ENCODE peak calls at places on chromosomes 16 and 17, in six cellular contexts. One of them, this sample, is unnamed.

GRCh38 chr16:59296002-59296401 is 561.9 kb upstream of the GOT2 start:
- DNase-seq in uterus: no peak
- DNase-seq in fibroblast of lung: peak
- DNase-seq in kidney epithelial cell: no peak
- DNase-seq in GM23248: no peak
- DNase-seq in CD8-positive, alpha-beta memory T cell: no peak
- DNase-seq in this sample: no peak

GRCh38 chr17:68441064-68441770 is 16.1 kb downstream of the WIPI1 start:
- DNase-seq in uterus: no peak
- DNase-seq in fibroblast of lung: no peak
- DNase-seq in kidney epithelial cell: no peak
- DNase-seq in GM23248: no peak
- DNase-seq in CD8-positive, alpha-beta memory T cell: no peak
- DNase-seq in this sample: no peak

GRCh38 chr16:27749547-27749875 is 199.6 kb downstream of the KATNIP start:
- DNase-seq in uterus: no peak
- DNase-seq in fibroblast of lung: no peak
- DNase-seq in kidney epithelial cell: no peak
- DNase-seq in GM23248: no peak
- DNase-seq in CD8-positive, alpha-beta memory T cell: no peak
- DNase-seq in this sample: no peak

GRCh38 chr17:58219789-58220183 is 731 bp upstream of the MKS1 start:
- DNase-seq in uterus: no peak
- DNase-seq in fibroblast of lung: no peak
- DNase-seq in kidney epithelial cell: no peak
- DNase-seq in GM23248: peak
- DNase-seq in CD8-positive, alpha-beta memory T cell: no peak
- DNase-seq in this sample: no peak

GRCh38 chr16:12798171-12798570 is 5.5 kb downstream of the CPPED1 start:
- DNase-seq in uterus: no peak
- DNase-seq in fibroblast of lung: no peak
- DNase-seq in kidney epithelial cell: no peak
- DNase-seq in GM23248: no peak
- DNase-seq in CD8-positive, alpha-beta memory T cell: no peak
- DNase-seq in this sample: no peak

GRCh38 chr17:83121921-83122820 is 42.8 kb downstream of the METRNL start:
- DNase-seq in uterus: no peak
- DNase-seq in fibroblast of lung: no peak
- DNase-seq in kidney epithelial cell: no peak
- DNase-seq in GM23248: peak
- DNase-seq in CD8-positive, alpha-beta memory T cell: no peak
- DNase-seq in this sample: no peak

GRCh38 chr16:19858006-19858653 is 26.5 kb downstream of the GPRC5B start:
- DNase-seq in uterus: no peak
- DNase-seq in fibroblast of lung: peak
- DNase-seq in kidney epithelial cell: no peak
- DNase-seq in GM23248: no peak
- DNase-seq in CD8-positive, alpha-beta memory T cell: no peak
- DNase-seq in this sample: no peak

GRCh38 chr16:55508271-55508921 is 476 bp upstream of the LPCAT2 start:
- DNase-seq in uterus: no peak
- DNase-seq in fibroblast of lung: no peak
- DNase-seq in kidney epithelial cell: no peak
- DNase-seq in GM23248: no peak
- DNase-seq in CD8-positive, alpha-beta memory T cell: no peak
- DNase-seq in this sample: no peak

GRCh38 chr16:767743-768235 is 7.3 kb downstream of the MSLN start:
- DNase-seq in uterus: no peak
- DNase-seq in fibroblast of lung: no peak
- DNase-seq in kidney epithelial cell: no peak
- DNase-seq in GM23248: no peak
- DNase-seq in CD8-positive, alpha-beta memory T cell: no peak
- DNase-seq in this sample: no peak

GRCh38 chr16:391885-392335 is 5.1 kb upstream of the NME4 start:
- DNase-seq in uterus: peak
- DNase-seq in fibroblast of lung: peak
- DNase-seq in kidney epithelial cell: peak
- DNase-seq in GM23248: peak
- DNase-seq in CD8-positive, alpha-beta memory T cell: peak
- DNase-seq in this sample: peak

GRCh38 chr16:75260856-75261589 is 9.6 kb upstream of the BCAR1 start:
- DNase-seq in uterus: no peak
- DNase-seq in fibroblast of lung: no peak
- DNase-seq in kidney epithelial cell: no peak
- DNase-seq in GM23248: no peak
- DNase-seq in CD8-positive, alpha-beta memory T cell: no peak
- DNase-seq in this sample: no peak

GRCh38 chr16:86363057-86363490 is 147.3 kb upstream of the FOXF1 start:
- DNase-seq in uterus: no peak
- DNase-seq in fibroblast of lung: peak
- DNase-seq in kidney epithelial cell: no peak
- DNase-seq in GM23248: peak
- DNase-seq in CD8-positive, alpha-beta memory T cell: no peak
- DNase-seq in this sample: no peak

This sample was measured in CD8-positive, alpha-beta T cell.